ENCODE peak calls at places on chromosomes 3 and 15, in seven cellular contexts. One of them, this sample, is unnamed.

GRCh38 chr3:134453631-134454030 is 32.2 kb downstream of the ANAPC13 start:
- DNase-seq in neural progenitor cell: peak; percentile 41
- DNase-seq in SK-N-SH: peak; percentile 20
- DNase-seq in GM23248: no peak
- DNase-seq in OCI-LY7: no peak
- DNase-seq in MM.1S: no peak
- DNase-seq in GM23338: peak; percentile 89
- DNase-seq in this sample: no peak

GRCh38 chr15:68261241-68261640 is 16.3 kb upstream of the FEM1B start:
- DNase-seq in SK-N-SH: no peak
- DNase-seq in OCI-LY7: no peak
- DNase-seq in MM.1S: no peak
- DNase-seq in GM23338: no peak
- DNase-seq in GM23248: peak; percentile 6
- DNase-seq in neural progenitor cell: no peak
- DNase-seq in this sample: no peak

GRCh38 chr3:162165346-162165745 is 668.7 kb downstream of the OTOL1 start:
- DNase-seq in SK-N-SH: no peak
- DNase-seq in neural progenitor cell: no peak
- DNase-seq in OCI-LY7: no peak
- DNase-seq in GM23338: no peak
- DNase-seq in GM23248: peak; percentile 7
- DNase-seq in MM.1S: peak; percentile 64
- DNase-seq in this sample: no peak

GRCh38 chr15:84833447-84833846 is 16.3 kb downstream of the ALPK3 start:
- DNase-seq in neural progenitor cell: no peak
- DNase-seq in GM23338: no peak
- DNase-seq in GM23248: peak; percentile 46
- DNase-seq in SK-N-SH: no peak
- DNase-seq in MM.1S: no peak
- DNase-seq in OCI-LY7: no peak
- DNase-seq in this sample: peak; percentile 70

GRCh38 chr3:13525827-13526625 is 22.9 kb upstream of the FBLN2 start:
- DNase-seq in SK-N-SH: no peak
- DNase-seq in OCI-LY7: no peak
- DNase-seq in MM.1S: no peak
- DNase-seq in GM23248: peak; percentile 74
- DNase-seq in GM23338: no peak
- DNase-seq in neural progenitor cell: peak; percentile 64
- DNase-seq in this sample: no peak

GRCh38 chr15:25738171-25738792 is 124.8 kb downstream of the ATP10A start:
- DNase-seq in MM.1S: no peak
- DNase-seq in neural progenitor cell: no peak
- DNase-seq in SK-N-SH: no peak
- DNase-seq in OCI-LY7: no peak
- DNase-seq in GM23248: peak; percentile 16
- DNase-seq in GM23338: no peak
- DNase-seq in this sample: no peak

GRCh38 chr3:191051037-191051436 is 148.0 kb upstream of the OSTN start:
- DNase-seq in OCI-LY7: peak; percentile 64
- DNase-seq in SK-N-SH: peak; percentile 4
- DNase-seq in neural progenitor cell: peak; percentile 56
- DNase-seq in MM.1S: peak; percentile 64
- DNase-seq in GM23248: peak; percentile 60
- DNase-seq in GM23338: peak; percentile 67
- DNase-seq in this sample: peak; percentile 78

GRCh38 chr3:21839592-21839991 is 88.6 kb upstream of the ZNF385D start:
- DNase-seq in SK-N-SH: no peak
- DNase-seq in OCI-LY7: peak; percentile 0
- DNase-seq in GM23338: peak; percentile 46
- DNase-seq in MM.1S: peak; percentile 10
- DNase-seq in neural progenitor cell: no peak
- DNase-seq in GM23248: peak; percentile 96
- DNase-seq in this sample: peak; percentile 68

GRCh38 chr3:128491900-128492352 is 1.1 kb downstream of the GATA2 start:
- DNase-seq in neural progenitor cell: no peak
- DNase-seq in OCI-LY7: no peak
- DNase-seq in SK-N-SH: no peak
- DNase-seq in GM23338: no peak
- DNase-seq in GM23248: no peak
- DNase-seq in MM.1S: no peak
- DNase-seq in this sample: no peak

GRCh38 chr3:38138347-38139190 is at the start of gene MYD88:
- DNase-seq in SK-N-SH: peak; percentile 75
- DNase-seq in GM23338: peak; percentile 82
- DNase-seq in GM23248: peak; percentile 86
- DNase-seq in MM.1S: peak; percentile 81
- DNase-seq in neural progenitor cell: peak; percentile 85
- DNase-seq in OCI-LY7: peak; percentile 88
- DNase-seq in this sample: peak; percentile 62

GRCh38 chr3:52432631-52433030 is 12.3 kb downstream of the SEMA3G start:
- DNase-seq in GM23338: no peak
- DNase-seq in GM23248: no peak
- DNase-seq in MM.1S: no peak
- DNase-seq in OCI-LY7: no peak
- DNase-seq in SK-N-SH: no peak
- DNase-seq in neural progenitor cell: no peak
- DNase-seq in this sample: no peak

GRCh38 chr15:38860253-38860652 is 295.6 kb upstream of the RASGRP1 start:
- DNase-seq in MM.1S: no peak
- DNase-seq in OCI-LY7: no peak
- DNase-seq in GM23338: peak; percentile 2
- DNase-seq in neural progenitor cell: no peak
- DNase-seq in GM23248: no peak
- DNase-seq in SK-N-SH: no peak
- DNase-seq in this sample: no peak

GRCh38 chr15:77617507-77618285 is 15.0 kb downstream of the LINGO1 start:
- DNase-seq in GM23248: peak; percentile 32
- DNase-seq in neural progenitor cell: no peak
- DNase-seq in SK-N-SH: no peak
- DNase-seq in OCI-LY7: peak; percentile 37
- DNase-seq in GM23338: peak; percentile 66
- DNase-seq in MM.1S: no peak
- DNase-seq in this sample: peak; percentile 29

GRCh38 chr3:190385835-190386688 is 1.9 kb upstream of the CLDN16 start:
- DNase-seq in SK-N-SH: no peak
- DNase-seq in GM23248: peak; percentile 97
- DNase-seq in OCI-LY7: no peak
- DNase-seq in neural progenitor cell: no peak
- DNase-seq in MM.1S: no peak
- DNase-seq in GM23338: no peak
- DNase-seq in this sample: peak; percentile 98

GRCh38 chr3:99909714-99910508 is 92.2 kb downstream of the CMSS1 start:
- DNase-seq in GM23338: no peak
- DNase-seq in SK-N-SH: no peak
- DNase-seq in GM23248: peak; percentile 89
- DNase-seq in OCI-LY7: no peak
- DNase-seq in MM.1S: no peak
- DNase-seq in neural progenitor cell: no peak
- DNase-seq in this sample: peak; percentile 98

GRCh38 chr3:129021140-129021551 is 20.0 kb downstream of the EFCC1 start:
- DNase-seq in GM23248: peak; percentile 53
- DNase-seq in neural progenitor cell: no peak
- DNase-seq in GM23338: no peak
- DNase-seq in OCI-LY7: no peak
- DNase-seq in MM.1S: no peak
- DNase-seq in SK-N-SH: no peak
- DNase-seq in this sample: no peak

GRCh38 chr3:46668116-46668515 is 25.4 kb downstream of the ALS2CL start:
- DNase-seq in GM23338: no peak
- DNase-seq in OCI-LY7: no peak
- DNase-seq in SK-N-SH: peak; percentile 6
- DNase-seq in MM.1S: no peak
- DNase-seq in GM23248: no peak
- DNase-seq in neural progenitor cell: no peak
- DNase-seq in this sample: no peak

GRCh38 chr3:16927485-16927884 is 42.7 kb downstream of the PLCL2 start:
- DNase-seq in SK-N-SH: no peak
- DNase-seq in MM.1S: no peak
- DNase-seq in OCI-LY7: peak; percentile 38
- DNase-seq in GM23338: no peak
- DNase-seq in GM23248: no peak
- DNase-seq in neural progenitor cell: no peak
- DNase-seq in this sample: peak; percentile 10

DNA sequence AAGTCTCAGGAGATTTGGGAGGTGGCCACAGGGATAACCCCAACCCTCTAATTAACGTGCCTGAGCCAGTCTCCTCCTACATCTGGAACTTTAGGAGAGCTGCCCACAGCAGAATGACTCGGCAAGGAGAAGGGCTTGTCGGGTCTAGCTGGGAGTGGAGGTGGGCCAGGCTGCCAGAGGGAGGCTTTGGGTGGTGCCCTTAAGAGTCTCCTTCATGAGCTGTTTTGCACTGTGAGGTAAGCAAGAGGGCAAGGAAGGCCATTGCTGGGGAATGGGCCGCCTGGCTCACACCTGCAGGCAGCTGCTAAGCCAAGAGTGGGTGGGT is 3.6 kb upstream of the TNK2 start:
- DNase-seq in MM.1S: no peak
- DNase-seq in SK-N-SH: no peak
- DNase-seq in GM23248: peak; percentile 31
- DNase-seq in GM23338: no peak
- DNase-seq in OCI-LY7: no peak
- DNase-seq in neural progenitor cell: no peak
- DNase-seq in this sample: peak; percentile 29
- H3K27ac ChIP-seq in MM.1S: no peak overlapping the region
- H3K27ac ChIP-seq in SK-N-SH: no peak overlapping the region
- H3K27ac ChIP-seq in GM23248: no peak overlapping the region
- H3K27ac ChIP-seq in GM23338: no peak overlapping the region
- H3K27ac ChIP-seq in OCI-LY7: no peak overlapping the region
- H3K27ac ChIP-seq in neural progenitor cell: no peak overlapping the region
- H3K27ac ChIP-seq in this sample: peak overlapping the region; percentile 1

GRCh38 chr3:66693461-66693912 is 192.7 kb upstream of the LRIG1 start:
- DNase-seq in GM23248: peak; percentile 8
- DNase-seq in MM.1S: no peak
- DNase-seq in SK-N-SH: no peak
- DNase-seq in neural progenitor cell: no peak
- DNase-seq in GM23338: no peak
- DNase-seq in OCI-LY7: no peak
- DNase-seq in this sample: no peak
- TF ChIP-seq EZH2phosphoT487 in GM23248: no peak
- TF ChIP-seq EZH2phosphoT487 in MM.1S: no peak
- TF ChIP-seq EZH2phosphoT487 in SK-N-SH: no peak
- TF ChIP-seq EZH2phosphoT487 in neural progenitor cell: no peak
- TF ChIP-seq EZH2phosphoT487 in GM23338: no peak
- TF ChIP-seq EZH2phosphoT487 in OCI-LY7: no peak
- TF ChIP-seq EZH2phosphoT487 in this sample: no peak

GRCh38 chr3:78221796-78222195 is 1181.9 kb downstream of the ROBO2 start:
- DNase-seq in OCI-LY7: no peak
- DNase-seq in MM.1S: no peak
- DNase-seq in neural progenitor cell: peak; percentile 27
- DNase-seq in GM23338: no peak
- DNase-seq in GM23248: peak; percentile 4
- DNase-seq in SK-N-SH: no peak
- DNase-seq in this sample: peak; percentile 11
- H3K27ac ChIP-seq in OCI-LY7: no peak overlapping the region
- H3K27ac ChIP-seq in MM.1S: no peak overlapping the region
- H3K27ac ChIP-seq in neural progenitor cell: no peak overlapping the region
- H3K27ac ChIP-seq in GM23338: no peak overlapping the region
- H3K27ac ChIP-seq in GM23248: no peak overlapping the region
- H3K27ac ChIP-seq in SK-N-SH: no peak overlapping the region
- H3K27ac ChIP-seq in this sample: no peak overlapping the region

DNA sequence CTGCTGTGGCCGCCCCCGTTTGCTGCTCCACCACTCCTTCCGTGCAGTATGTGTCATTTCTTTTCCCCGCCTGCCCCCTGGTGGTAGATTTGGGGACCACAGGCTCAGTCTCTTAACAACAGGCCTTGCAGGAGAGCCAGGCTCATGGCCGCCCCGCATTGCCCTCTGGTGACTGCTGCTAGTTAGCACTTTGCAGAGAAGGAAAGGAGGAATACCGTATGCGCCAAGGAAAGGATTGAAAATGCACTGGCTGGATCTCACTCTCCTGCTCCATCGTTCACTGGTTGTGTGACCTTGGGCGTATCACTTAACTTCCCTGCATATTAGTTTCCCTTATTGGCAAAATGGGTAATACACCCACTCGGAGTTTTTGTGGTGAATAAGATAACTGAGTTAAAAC is 39.3 kb upstream of the PXYLP1 start:
- DNase-seq in MM.1S: peak; percentile 92
- DNase-seq in GM23248: peak; percentile 93
- DNase-seq in SK-N-SH: peak; percentile 75
- DNase-seq in GM23338: peak; percentile 98
- DNase-seq in neural progenitor cell: peak; percentile 95
- DNase-seq in OCI-LY7: peak; percentile 86
- DNase-seq in this sample: peak; percentile 94
- TF ChIP-seq EZH2phosphoT487 in MM.1S: no peak
- TF ChIP-seq EZH2phosphoT487 in GM23248: no peak
- TF ChIP-seq EZH2phosphoT487 in SK-N-SH: no peak
- TF ChIP-seq EZH2phosphoT487 in GM23338: no peak
- TF ChIP-seq EZH2phosphoT487 in neural progenitor cell: no peak
- TF ChIP-seq EZH2phosphoT487 in OCI-LY7: no peak
- TF ChIP-seq EZH2phosphoT487 in this sample: no peak

GRCh38 chr3:59498995-59499394 is 449.2 kb upstream of the CFAP20DC start:
- DNase-seq in SK-N-SH: no peak
- DNase-seq in GM23248: no peak
- DNase-seq in GM23338: no peak
- DNase-seq in neural progenitor cell: no peak
- DNase-seq in OCI-LY7: no peak
- DNase-seq in MM.1S: no peak
- DNase-seq in this sample: no peak

GRCh38 chr3:59503441-59503840 is 453.6 kb upstream of the CFAP20DC start:
- DNase-seq in GM23248: no peak
- DNase-seq in neural progenitor cell: no peak
- DNase-seq in SK-N-SH: no peak
- DNase-seq in GM23338: no peak
- DNase-seq in OCI-LY7: no peak
- DNase-seq in MM.1S: no peak
- DNase-seq in this sample: no peak

GRCh38 chr3:59499954-59500353 is 450.1 kb upstream of the CFAP20DC start:
- DNase-seq in GM23248: no peak
- DNase-seq in MM.1S: no peak
- DNase-seq in GM23338: peak; percentile 13
- DNase-seq in SK-N-SH: no peak
- DNase-seq in OCI-LY7: no peak
- DNase-seq in neural progenitor cell: no peak
- DNase-seq in this sample: no peak

DNA sequence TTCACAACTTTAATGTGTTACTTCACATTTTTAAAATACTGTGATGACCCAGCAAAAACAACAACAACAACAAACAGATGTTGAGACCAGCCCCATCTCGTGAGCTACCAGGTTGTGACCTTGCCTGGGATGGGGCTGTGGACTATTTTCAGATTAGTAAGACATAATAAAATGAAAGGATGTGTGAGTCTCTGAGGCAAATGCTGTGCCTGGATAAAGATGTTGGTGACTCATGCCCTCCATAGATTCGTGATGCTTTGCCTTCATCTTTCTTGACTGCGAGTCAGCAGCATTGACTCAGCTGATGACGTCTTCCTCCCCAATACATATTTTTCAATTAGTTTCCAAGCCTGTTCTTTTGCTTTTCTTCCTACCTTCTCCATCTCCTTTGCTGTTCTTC is 453.0 kb upstream of the CFAP20DC start:
- DNase-seq in GM23338: no peak
- DNase-seq in MM.1S: no peak
- DNase-seq in SK-N-SH: no peak
- DNase-seq in GM23248: peak; percentile 98
- DNase-seq in neural progenitor cell: no peak
- DNase-seq in OCI-LY7: no peak
- DNase-seq in this sample: peak; percentile 78
- H3K27ac ChIP-seq in GM23338: no peak overlapping the region
- H3K27ac ChIP-seq in MM.1S: no peak overlapping the region
- H3K27ac ChIP-seq in SK-N-SH: no peak overlapping the region
- H3K27ac ChIP-seq in GM23248: peak overlapping the region; percentile 59
- H3K27ac ChIP-seq in neural progenitor cell: no peak overlapping the region
- H3K27ac ChIP-seq in OCI-LY7: no peak overlapping the region
- H3K27ac ChIP-seq in this sample: no peak overlapping the region